ENCODE peak calls at places on chromosome 10, in nine cellular contexts. T is GM13977; J is effector CD8-positive, alpha-beta T cell; U is AG20443; E is ACHN; H is ELR; F is Panc1; N is stimulated activated CD4-positive, alpha-beta T cell treated with anti-CD3 and anti-CD28 coated beads, Interleukin-12 subunit alpha, Interleukin-12 subunit beta, amount 100 ng/mL, for 4 hours; C is globus pallidus. Z is an unnamed sample.

GRCh38 chr10:128526793-128527375 is 400.7 kb upstream of the MKI67 start:
- DNase-seq in T (no peak), J (no peak), U (no peak), E (no peak), H (no peak), F (no peak), N (no peak), C (peak), Z (no peak)

GRCh38 chr10:11335881-11336430 is 275.5 kb downstream of the USP6NL start:
- DNase-seq in T (no peak), J (no peak), U (no peak), E (no peak), H (no peak), F (no peak), N (no peak), C (peak), Z (no peak)

GRCh38 chr10:132687181-132687892 is 98.6 kb downstream of the NKX6-2 start:
- DNase-seq in T (no peak), J (no peak), U (no peak), E (no peak), H (no peak), F (no peak), N (no peak), C (no peak), Z (no peak)

GRCh38 chr10:89278034-89278535 is 23.8 kb upstream of the IFIT2 start:
- DNase-seq in T (no peak), J (no peak), U (peak), E (peak), H (peak), F (peak), N (no peak), C (no peak), Z (no peak)

GRCh38 chr10:30435068-30435422 is 1.1 kb downstream of the MAP3K8 start:
- DNase-seq in T (no peak), J (no peak), U (peak), E (no peak), H (no peak), F (no peak), N (no peak), C (no peak), Z (peak)

GRCh38 chr10:126504051-126504760 is 115.9 kb upstream of the ADAM12 start:
- DNase-seq in T (peak), J (no peak), U (peak), E (peak), H (peak), F (peak), N (no peak), C (peak), Z (no peak)

GRCh38 chr10:2949948-2950354 is 117.4 kb upstream of the PFKP start:
- DNase-seq in T (peak), J (no peak), U (peak), E (peak), H (peak), F (peak), N (peak), C (no peak), Z (no peak)

GRCh38 chr10:58588673-58589265 is 76.1 kb downstream of the BICC1 start:
- DNase-seq in T (no peak), J (no peak), U (no peak), E (peak), H (no peak), F (no peak), N (no peak), C (no peak), Z (no peak)

GRCh38 chr10:4652111-4653010 is 173.6 kb upstream of the AKR1E2 start:
- DNase-seq in T (peak), J (no peak), U (no peak), E (no peak), H (no peak), F (no peak), N (peak), C (no peak), Z (no peak)

GRCh38 chr10:122348512-122348911 is 26.0 kb upstream of the PLEKHA1 start:
- DNase-seq in T (peak), J (no peak), U (no peak), E (peak), H (no peak), F (no peak), N (no peak), C (no peak), Z (no peak)

GRCh38 chr10:57049096-57049495 is 688.0 kb upstream of the ZWINT start:
- DNase-seq in T (no peak), J (no peak), U (no peak), E (no peak), H (no peak), F (no peak), N (no peak), C (no peak), Z (no peak)

GRCh38 chr10:100779329-100779728 is 33.9 kb downstream of the PAX2 start:
- DNase-seq in T (no peak), J (no peak), U (no peak), E (no peak), H (no peak), F (no peak), N (no peak), C (no peak), Z (no peak)

GRCh38 chr10:25725917-25726716 is 207.9 kb upstream of the MYO3A start:
- DNase-seq in T (peak), J (no peak), U (peak), E (peak), H (peak), F (peak), N (no peak), C (peak), Z (no peak)

GRCh38 chr10:133388973-133389818 is 4.8 kb upstream of the MTG1 start:
- DNase-seq in T (peak), J (no peak), U (peak), E (no peak), H (no peak), F (no peak), N (no peak), C (no peak), Z (peak)

GRCh38 chr10:133422223-133422820 is 2.1 kb downstream of the SPRN start:
- DNase-seq in T (no peak), J (no peak), U (no peak), E (no peak), H (no peak), F (no peak), N (no peak), C (no peak), Z (no peak)

GRCh38 chr10:127563718-127564553 is 14.8 kb downstream of the NPS start:
- DNase-seq in T (no peak), J (no peak), U (peak), E (peak), H (peak), F (no peak), N (peak), C (no peak), Z (no peak)

GRCh38 chr10:62681211-62681940 is 123.1 kb upstream of the ADO start:
- DNase-seq in T (peak), J (no peak), U (no peak), E (no peak), H (no peak), F (no peak), N (peak), C (no peak), Z (peak)

GRCh38 chr10:16891375-16892313 is 74.4 kb upstream of the RSU1 start:
- DNase-seq in T (no peak), J (no peak), U (peak), E (peak), H (peak), F (peak), N (peak), C (peak), Z (peak)

GRCh38 chr10:103139803-103140202 is 53.3 kb downstream of the NT5C2 start:
- DNase-seq in T (no peak), J (no peak), U (no peak), E (no peak), H (peak), F (no peak), N (no peak), C (no peak), Z (no peak)

GRCh38 chr10:42875792-42876191 is 93.2 kb downstream of the BMS1 start:
- DNase-seq in T (no peak), J (no peak), U (peak), E (peak), H (peak), F (no peak), N (no peak), C (peak), Z (no peak)

Z was measured in stomach.